ENCODE peak calls at places on chromosomes 6 and 20, in four cellular contexts. V, W, R and X are unnamed samples.

GRCh38 chr20:20666359-20666758 is 46.1 kb downstream of the RALGAPA2 start:
- DNase-seq in V (no peak), W (no peak), R (no peak), X (no peak)

GRCh38 chr6:26140967-26141294 is 53.7 kb downstream of the HFE start:
- DNase-seq in V (no peak), W (no peak), R (no peak), X (no peak)

GRCh38 chr20:17870063-17870740 is 98.4 kb downstream of the SNX5 start:
- DNase-seq in V (no peak), W (no peak), R (no peak), X (no peak)

GRCh38 chr6:164749126-164749758 is 560.2 kb downstream of the C6orf118 start:
- DNase-seq in V (no peak), W (peak), R (no peak), X (no peak)

GRCh38 chr6:155273438-155273837 is 9.6 kb downstream of the CLDN20 start:
- DNase-seq in V (no peak), W (peak), R (no peak), X (no peak)

GRCh38 chr20:39049148-39049547 is 87.0 kb downstream of the DHX35 start:
- DNase-seq in V (no peak), W (no peak), R (no peak), X (no peak)

GRCh38 chr6:146543940-146544661 is 468 bp downstream of the RAB32 start:
- DNase-seq in V (peak), W (peak), R (no peak), X (no peak)

GRCh38 chr20:35992713-35993335 is 24.4 kb downstream of the CNBD2 start:
- DNase-seq in V (peak), W (peak), R (peak), X (peak)

GRCh38 chr20:64246616-64247311 is 8.8 kb upstream of the PCMTD2 start:
- DNase-seq in V (no peak), W (no peak), R (no peak), X (no peak)

GRCh38 chr20:47790032-47790965 is 5.0 kb upstream of the SULF2 start:
- DNase-seq in V (no peak), W (peak), R (no peak), X (no peak)

GRCh38 chr6:137471497-137471896 is 22.7 kb downstream of the OLIG3 start:
- DNase-seq in V (no peak), W (no peak), R (no peak), X (no peak)

GRCh38 chr6:105253787-105254186 is 74.0 kb upstream of the POPDC3 start:
- DNase-seq in V (no peak), W (no peak), R (no peak), X (no peak)

GRCh38 chr6:90297124-90297865 is 652 bp upstream of the BACH2 start:
- DNase-seq in V (no peak), W (no peak), R (no peak), X (no peak)

GRCh38 chr6:53244958-53245357 is 96.3 kb upstream of the GCM1 start:
- DNase-seq in V (no peak), W (no peak), R (peak), X (no peak)

GRCh38 chr6:108635505-108636226 is 74.9 kb downstream of the FOXO3 start:
- DNase-seq in V (no peak), W (no peak), R (peak), X (peak)

GRCh38 chr6:167828325-167828956 is 1.7 kb downstream of the AFDN start:
- DNase-seq in V (no peak), W (no peak), R (no peak), X (no peak)